ENCODE peak calls at places on chromosomes 13 and 19, in nine cellular contexts. One of them, this sample, is unnamed.

GRCh38 chr13:40780822-40781401 is 8.5 kb upstream of the SLC25A15 start:
- DNase-seq in right atrium auricular region: peak
- DNase-seq in upper lobe of left lung: no peak
- DNase-seq in lung: no peak
- DNase-seq in fibroblast of mammary gland: no peak
- DNase-seq in AG04450: no peak
- DNase-seq in dorsolateral prefrontal cortex: no peak
- DNase-seq in HFF-Myc: no peak
- DNase-seq in uterus: no peak
- DNase-seq in this sample: peak

GRCh38 chr19:5048727-5049553 is 80.0 kb downstream of the KDM4B start:
- DNase-seq in dorsolateral prefrontal cortex: no peak
- DNase-seq in fibroblast of mammary gland: peak
- DNase-seq in uterus: peak
- DNase-seq in HFF-Myc: no peak
- DNase-seq in lung: no peak
- DNase-seq in right atrium auricular region: peak
- DNase-seq in upper lobe of left lung: no peak
- DNase-seq in AG04450: no peak
- DNase-seq in this sample: peak

GRCh38 chr19:32037998-32038732 is 307.2 kb upstream of the ZNF507 start:
- DNase-seq in HFF-Myc: no peak
- DNase-seq in AG04450: no peak
- DNase-seq in fibroblast of mammary gland: no peak
- DNase-seq in lung: no peak
- DNase-seq in right atrium auricular region: no peak
- DNase-seq in uterus: peak
- DNase-seq in upper lobe of left lung: no peak
- DNase-seq in dorsolateral prefrontal cortex: no peak
- DNase-seq in this sample: no peak

GRCh38 chr13:58852076-58852475 is 1220.5 kb downstream of the PCDH17 start:
- DNase-seq in uterus: no peak
- DNase-seq in fibroblast of mammary gland: no peak
- DNase-seq in HFF-Myc: no peak
- DNase-seq in AG04450: no peak
- DNase-seq in lung: no peak
- DNase-seq in right atrium auricular region: no peak
- DNase-seq in dorsolateral prefrontal cortex: no peak
- DNase-seq in upper lobe of left lung: no peak
- DNase-seq in this sample: peak

GRCh38 chr13:50198508-50198907 is 183.3 kb downstream of the KCNRG start:
- DNase-seq in dorsolateral prefrontal cortex: no peak
- DNase-seq in fibroblast of mammary gland: peak
- DNase-seq in right atrium auricular region: no peak
- DNase-seq in upper lobe of left lung: no peak
- DNase-seq in lung: no peak
- DNase-seq in uterus: no peak
- DNase-seq in AG04450: no peak
- DNase-seq in HFF-Myc: no peak
- DNase-seq in this sample: peak

GRCh38 chr19:7083076-7083956 is 13.8 kb downstream of the ZNF557 start:
- DNase-seq in upper lobe of left lung: no peak
- DNase-seq in right atrium auricular region: no peak
- DNase-seq in HFF-Myc: no peak
- DNase-seq in fibroblast of mammary gland: peak
- DNase-seq in lung: no peak
- DNase-seq in uterus: no peak
- DNase-seq in AG04450: no peak
- DNase-seq in dorsolateral prefrontal cortex: no peak
- DNase-seq in this sample: no peak

GRCh38 chr13:19668778-19669177 is 35.3 kb downstream of the MPHOSPH8 start:
- DNase-seq in dorsolateral prefrontal cortex: no peak
- DNase-seq in uterus: no peak
- DNase-seq in AG04450: no peak
- DNase-seq in upper lobe of left lung: no peak
- DNase-seq in fibroblast of mammary gland: no peak
- DNase-seq in lung: no peak
- DNase-seq in right atrium auricular region: no peak
- DNase-seq in HFF-Myc: no peak
- DNase-seq in this sample: no peak

GRCh38 chr19:30856786-30857185 is 484.6 kb downstream of the ZNF536 start:
- DNase-seq in AG04450: no peak
- DNase-seq in lung: no peak
- DNase-seq in uterus: no peak
- DNase-seq in right atrium auricular region: peak
- DNase-seq in fibroblast of mammary gland: no peak
- DNase-seq in HFF-Myc: no peak
- DNase-seq in dorsolateral prefrontal cortex: no peak
- DNase-seq in upper lobe of left lung: no peak
- DNase-seq in this sample: no peak

GRCh38 chr13:53782400-53783030 is 753.9 kb downstream of the OLFM4 start:
- DNase-seq in dorsolateral prefrontal cortex: peak
- DNase-seq in upper lobe of left lung: no peak
- DNase-seq in AG04450: no peak
- DNase-seq in right atrium auricular region: no peak
- DNase-seq in HFF-Myc: peak
- DNase-seq in fibroblast of mammary gland: peak
- DNase-seq in uterus: no peak
- DNase-seq in lung: no peak
- DNase-seq in this sample: peak

GRCh38 chr19:3692141-3693029 is 7.9 kb downstream of the PIP5K1C start:
- DNase-seq in HFF-Myc: no peak
- DNase-seq in fibroblast of mammary gland: no peak
- DNase-seq in lung: no peak
- DNase-seq in AG04450: no peak
- DNase-seq in dorsolateral prefrontal cortex: no peak
- DNase-seq in upper lobe of left lung: no peak
- DNase-seq in right atrium auricular region: no peak
- DNase-seq in uterus: no peak
- DNase-seq in this sample: no peak

GRCh38 chr19:43625918-43626579 is 6.6 kb upstream of the ZNF428 start:
- DNase-seq in fibroblast of mammary gland: peak
- DNase-seq in HFF-Myc: no peak
- DNase-seq in AG04450: no peak
- DNase-seq in lung: no peak
- DNase-seq in uterus: no peak
- DNase-seq in right atrium auricular region: no peak
- DNase-seq in dorsolateral prefrontal cortex: no peak
- DNase-seq in upper lobe of left lung: no peak
- DNase-seq in this sample: peak

GRCh38 chr13:25406377-25406776 is 34.6 kb downstream of the ATP8A2 start:
- DNase-seq in right atrium auricular region: no peak
- DNase-seq in dorsolateral prefrontal cortex: no peak
- DNase-seq in fibroblast of mammary gland: no peak
- DNase-seq in AG04450: no peak
- DNase-seq in upper lobe of left lung: no peak
- DNase-seq in lung: no peak
- DNase-seq in uterus: no peak
- DNase-seq in HFF-Myc: no peak
- DNase-seq in this sample: peak
- TF ChIP-seq CTCF in right atrium auricular region: no peak
- TF ChIP-seq CTCF in dorsolateral prefrontal cortex: no peak
- TF ChIP-seq CTCF in fibroblast of mammary gland: no peak
- TF ChIP-seq CTCF in AG04450: peak
- TF ChIP-seq CTCF in upper lobe of left lung: no peak
- TF ChIP-seq CTCF in lung: no peak
- TF ChIP-seq CTCF in uterus: no peak
- TF ChIP-seq CTCF in HFF-Myc: no peak
- TF ChIP-seq CTCF in this sample: no peak

DNA sequence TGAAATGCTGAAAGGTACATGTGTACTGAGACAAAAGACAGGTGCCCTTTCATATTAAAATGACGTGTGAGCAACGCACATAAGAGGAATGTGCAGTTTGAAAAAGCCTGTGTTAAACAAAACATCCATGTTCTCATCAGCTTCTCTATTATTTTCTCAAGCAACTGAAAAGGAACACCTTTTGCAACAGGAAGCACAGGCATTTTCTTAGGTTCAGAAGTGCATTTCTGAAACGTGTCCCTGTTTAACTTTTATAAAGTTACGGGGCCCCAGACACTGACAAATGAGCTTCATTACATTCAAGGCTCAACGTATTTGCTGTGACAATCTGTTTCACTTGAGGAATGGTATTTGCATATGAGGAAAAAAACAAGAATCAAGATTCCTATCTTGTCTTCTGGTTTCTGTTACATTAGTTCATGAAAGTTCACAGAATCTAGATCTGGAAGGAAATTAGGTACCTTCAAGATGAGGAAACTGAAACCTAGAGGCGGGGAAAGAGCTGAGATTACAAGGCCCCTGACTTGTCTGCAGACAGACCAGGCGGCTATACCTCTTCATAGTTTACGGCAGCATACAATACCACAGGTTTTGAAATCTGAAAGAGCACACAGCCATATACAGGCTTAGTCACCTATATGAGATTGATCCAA is 431.7 kb downstream of the KLF12 start:
- DNase-seq in upper lobe of left lung: no peak
- DNase-seq in uterus: no peak
- DNase-seq in fibroblast of mammary gland: no peak
- DNase-seq in dorsolateral prefrontal cortex: no peak
- DNase-seq in AG04450: no peak
- DNase-seq in lung: no peak
- DNase-seq in right atrium auricular region: no peak
- DNase-seq in HFF-Myc: no peak
- DNase-seq in this sample: no peak
- H3K4me3 ChIP-seq in upper lobe of left lung: no peak
- H3K4me3 ChIP-seq in uterus: no peak
- H3K4me3 ChIP-seq in fibroblast of mammary gland: no peak
- H3K4me3 ChIP-seq in dorsolateral prefrontal cortex: no peak
- H3K4me3 ChIP-seq in AG04450: no peak
- H3K4me3 ChIP-seq in lung: no peak
- H3K4me3 ChIP-seq in right atrium auricular region: no peak
- H3K4me3 ChIP-seq in HFF-Myc: no peak
- H3K4me3 ChIP-seq in this sample: no peak

DNA sequence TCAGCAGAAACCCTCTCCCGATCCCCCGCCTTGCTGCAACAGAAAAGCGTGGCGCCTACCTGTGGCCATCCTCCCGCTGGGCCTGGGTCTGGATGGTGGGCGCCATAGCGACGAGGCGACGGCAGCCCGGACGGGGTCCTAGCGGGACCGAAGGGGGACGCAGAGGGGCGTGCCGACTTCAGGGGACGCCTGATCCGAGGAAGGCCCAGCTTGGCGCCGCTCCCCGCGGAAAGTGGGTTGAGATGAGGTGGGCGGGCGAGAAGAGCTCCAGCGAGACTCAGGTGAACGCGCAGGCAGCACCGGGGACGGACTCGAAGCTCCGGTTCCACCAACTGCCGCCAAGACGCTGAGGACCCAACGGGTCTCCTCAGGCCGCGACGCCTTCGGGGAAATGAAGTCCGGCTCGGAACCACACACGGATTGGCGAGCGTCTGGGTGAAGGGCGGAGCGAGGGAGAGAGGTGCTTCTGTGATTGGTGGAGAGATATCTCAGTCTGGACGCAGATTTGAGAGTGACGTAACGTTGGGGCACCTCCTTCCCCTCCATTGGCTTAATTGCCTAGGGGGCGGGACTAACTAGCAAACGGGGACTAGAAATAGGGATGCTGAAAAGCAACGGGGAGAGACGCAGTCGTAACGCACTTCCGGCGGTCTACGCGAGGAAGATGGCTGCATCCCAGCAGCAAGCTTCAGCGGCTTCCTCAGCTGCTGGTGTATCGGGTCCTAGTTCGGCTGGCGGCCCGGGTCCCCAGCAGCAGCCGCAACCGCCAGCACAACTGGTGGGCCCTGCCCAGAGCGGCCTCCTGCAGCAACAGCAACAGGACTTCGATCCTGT is at the start of the genes MED29 and PAF1:
- DNase-seq in fibroblast of mammary gland: peak
- DNase-seq in dorsolateral prefrontal cortex: peak
- DNase-seq in lung: peak
- DNase-seq in AG04450: peak
- DNase-seq in uterus: peak
- DNase-seq in upper lobe of left lung: peak
- DNase-seq in right atrium auricular region: peak
- DNase-seq in HFF-Myc: peak
- DNase-seq in this sample: peak
- TF ChIP-seq CTCF in fibroblast of mammary gland: no peak
- TF ChIP-seq CTCF in dorsolateral prefrontal cortex: peak
- TF ChIP-seq CTCF in lung: no peak
- TF ChIP-seq CTCF in AG04450: no peak
- TF ChIP-seq CTCF in uterus: no peak
- TF ChIP-seq CTCF in upper lobe of left lung: no peak
- TF ChIP-seq CTCF in right atrium auricular region: no peak
- TF ChIP-seq CTCF in HFF-Myc: no peak
- TF ChIP-seq CTCF in this sample: no peak

GRCh38 chr19:35871611-35872010 is 3.2 kb downstream of the APLP1 start:
- DNase-seq in dorsolateral prefrontal cortex: no peak
- DNase-seq in fibroblast of mammary gland: no peak
- DNase-seq in HFF-Myc: no peak
- DNase-seq in uterus: no peak
- DNase-seq in lung: no peak
- DNase-seq in upper lobe of left lung: no peak
- DNase-seq in right atrium auricular region: no peak
- DNase-seq in AG04450: no peak
- DNase-seq in this sample: no peak

GRCh38 chr19:35868172-35868822 is at the start of gene APLP1:
- DNase-seq in AG04450: no peak
- DNase-seq in right atrium auricular region: peak
- DNase-seq in fibroblast of mammary gland: no peak
- DNase-seq in upper lobe of left lung: peak
- DNase-seq in HFF-Myc: no peak
- DNase-seq in uterus: peak
- DNase-seq in dorsolateral prefrontal cortex: peak
- DNase-seq in lung: peak
- DNase-seq in this sample: peak

GRCh38 chr19:35870798-35871197 is 2.4 kb downstream of the APLP1 start:
- DNase-seq in lung: no peak
- DNase-seq in right atrium auricular region: no peak
- DNase-seq in uterus: no peak
- DNase-seq in dorsolateral prefrontal cortex: no peak
- DNase-seq in AG04450: no peak
- DNase-seq in HFF-Myc: no peak
- DNase-seq in upper lobe of left lung: no peak
- DNase-seq in fibroblast of mammary gland: no peak
- DNase-seq in this sample: no peak

GRCh38 chr19:35869327-35870123 is 1.2 kb downstream of the APLP1 start:
- DNase-seq in uterus: peak
- DNase-seq in upper lobe of left lung: peak
- DNase-seq in fibroblast of mammary gland: peak
- DNase-seq in right atrium auricular region: no peak
- DNase-seq in lung: peak
- DNase-seq in dorsolateral prefrontal cortex: peak
- DNase-seq in HFF-Myc: peak
- DNase-seq in AG04450: no peak
- DNase-seq in this sample: peak

DNA sequence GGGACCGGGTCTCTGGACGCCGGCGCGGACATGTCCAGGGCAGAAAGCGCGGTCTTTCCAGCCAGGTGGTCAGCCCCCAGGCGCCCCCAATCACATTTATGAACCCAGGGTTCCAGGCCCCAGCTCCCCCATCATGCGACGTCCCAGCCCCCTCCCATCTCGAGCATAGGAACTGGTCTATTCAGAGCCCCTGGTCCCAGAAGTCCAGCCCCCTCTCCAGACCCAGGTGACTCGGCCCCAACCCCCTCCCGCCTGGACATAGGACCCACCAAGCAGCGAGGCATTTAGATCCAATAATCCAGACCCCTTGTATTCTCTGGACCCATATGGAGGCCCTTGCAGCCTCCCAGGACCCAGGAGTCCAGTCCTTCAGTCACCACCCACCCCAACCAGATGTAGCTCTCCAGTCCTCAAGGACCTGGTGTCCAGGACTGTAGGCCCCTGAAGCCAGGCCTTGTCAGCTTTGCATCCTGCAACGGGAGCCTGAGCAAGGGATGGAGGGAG is 501 bp downstream of the APLP1 start:
- DNase-seq in HFF-Myc: no peak
- DNase-seq in right atrium auricular region: no peak
- DNase-seq in upper lobe of left lung: no peak
- DNase-seq in dorsolateral prefrontal cortex: no peak
- DNase-seq in lung: no peak
- DNase-seq in fibroblast of mammary gland: no peak
- DNase-seq in uterus: no peak
- DNase-seq in AG04450: no peak
- DNase-seq in this sample: no peak
- H3K4me3 ChIP-seq in HFF-Myc: peak
- H3K4me3 ChIP-seq in right atrium auricular region: peak
- H3K4me3 ChIP-seq in upper lobe of left lung: peak
- H3K4me3 ChIP-seq in dorsolateral prefrontal cortex: peak
- H3K4me3 ChIP-seq in lung: no peak
- H3K4me3 ChIP-seq in fibroblast of mammary gland: no peak
- H3K4me3 ChIP-seq in uterus: peak
- H3K4me3 ChIP-seq in AG04450: peak
- H3K4me3 ChIP-seq in this sample: peak

This sample was measured in foreskin fibroblast.